ENCODE peak calls at places on chromosomes 11 and 22, in ten cellular contexts. O, K, Q, T, R, F, B, Z, D and X are unnamed samples.

GRCh38 chr11:8101421-8101820 is 20.4 kb downstream of the TUB start:
- DNase-seq in O (no peak), K (no peak), Q (no peak), T (no peak), R (no peak), F (peak; percentile 3), B (peak; percentile 39), Z (no peak), D (no peak), X (no peak)

GRCh38 chr22:19805821-19806212 is 45.2 kb downstream of the TBX1 start:
- DNase-seq in O (no peak), K (peak; percentile 12), Q (peak; percentile 4), T (no peak), R (no peak), F (no peak), B (peak; percentile 42), Z (no peak), D (no peak), X (no peak)

GRCh38 chr11:118353084-118353710 is 6.2 kb upstream of the UBE4A start:
- DNase-seq in O (no peak), K (no peak), Q (no peak), T (peak; percentile 8), R (no peak), F (no peak), B (no peak), Z (peak; percentile 8), D (peak; percentile 7), X (no peak)

GRCh38 chr22:46536559-46537220 is 730 bp downstream of the CELSR1 start:
- DNase-seq in O (no peak), K (no peak), Q (no peak), T (no peak), R (no peak), F (no peak), B (no peak), Z (no peak), D (no peak), X (peak; percentile 74)

GRCh38 chr11:27291302-27291889 is 71.6 kb downstream of the CCDC34 start:
- DNase-seq in O (no peak), K (no peak), Q (peak; percentile 82), T (peak; percentile 35), R (no peak), F (no peak), B (no peak), Z (no peak), D (no peak), X (no peak)

GRCh38 chr11:62295504-62295903 is 3.4 kb downstream of the SCGB1D4 start:
- DNase-seq in O (peak; percentile 12), K (no peak), Q (no peak), T (no peak), R (peak; percentile 10), F (no peak), B (no peak), Z (no peak), D (no peak), X (no peak)

GRCh38 chr11:2660357-2660939 is 39.3 kb downstream of the KCNQ1OT1 start:
- DNase-seq in O (no peak), K (no peak), Q (no peak), T (no peak), R (no peak), F (no peak), B (no peak), Z (no peak), D (no peak), X (no peak)

GRCh38 chr11:72718101-72718501 is 34.1 kb downstream of the ARAP1 start:
- DNase-seq in O (no peak), K (no peak), Q (no peak), T (no peak), R (no peak), F (no peak), B (no peak), Z (no peak), D (no peak), X (no peak)

GRCh38 chr11:64271339-64272132 is 12.9 kb downstream of the BAD start:
- DNase-seq in O (peak; percentile 77), K (peak; percentile 92), Q (peak; percentile 93), T (peak; percentile 88), R (peak; percentile 73), F (peak; percentile 93), B (peak; percentile 93), Z (no peak), D (peak; percentile 86), X (peak; percentile 79)

GRCh38 chr11:119148855-119149370 is at the start of gene ABCG4:
- DNase-seq in O (peak; percentile 39), K (peak; percentile 31), Q (no peak), T (peak; percentile 60), R (peak; percentile 31), F (no peak), B (peak; percentile 74), Z (no peak), D (no peak), X (peak; percentile 58)

GRCh38 chr11:69637956-69638871 is 2.7 kb upstream of the CCND1 start:
- DNase-seq in O (peak; percentile 79), K (no peak), Q (peak; percentile 66), T (peak; percentile 89), R (peak; percentile 67), F (peak; percentile 73), B (no peak), Z (no peak), D (no peak), X (no peak)

GRCh38 chr11:70247042-70247709 is 23.3 kb upstream of the PPFIA1 start:
- DNase-seq in O (no peak), K (no peak), Q (no peak), T (no peak), R (no peak), F (no peak), B (no peak), Z (no peak), D (no peak), X (no peak)

GRCh38 chr11:26569646-26570045 is 2.4 kb downstream of the MUC15 start:
- DNase-seq in O (no peak), K (no peak), Q (no peak), T (no peak), R (no peak), F (no peak), B (no peak), Z (no peak), D (no peak), X (no peak)

GRCh38 chr22:44623771-44624510 is 78.1 kb upstream of the PRR5 start:
- DNase-seq in O (peak; percentile 66), K (no peak), Q (no peak), T (peak; percentile 84), R (peak; percentile 38), F (no peak), B (no peak), Z (no peak), D (no peak), X (no peak)

GRCh38 chr11:73480677-73481076 is 104.5 kb downstream of the RELT start:
- DNase-seq in O (no peak), K (no peak), Q (no peak), T (no peak), R (no peak), F (no peak), B (no peak), Z (no peak), D (no peak), X (no peak)

GRCh38 chr11:16739326-16739875 is 954 bp downstream of the C11orf58 start:
- DNase-seq in O (peak; percentile 28), K (no peak), Q (no peak), T (no peak), R (no peak), F (no peak), B (no peak), Z (no peak), D (no peak), X (no peak)

GRCh38 chr11:86947541-86947940 is 7.7 kb downstream of the FZD4 start:
- DNase-seq in O (no peak), K (no peak), Q (no peak), T (no peak), R (no peak), F (no peak), B (no peak), Z (peak; percentile 49), D (no peak), X (no peak)

GRCh38 chr11:8533332-8533731 is 60.7 kb downstream of the STK33 start:
- DNase-seq in O (no peak), K (no peak), Q (no peak), T (no peak), R (no peak), F (no peak), B (no peak), Z (no peak), D (no peak), X (peak; percentile 51)

GRCh38 chr11:2432628-2433071 is 11.7 kb downstream of the TRPM5 start:
- DNase-seq in O (no peak), K (no peak), Q (no peak), T (no peak), R (no peak), F (no peak), B (no peak), Z (no peak), D (no peak), X (no peak)

GRCh38 chr11:128610765-128611617 is 23.6 kb upstream of the ETS1 start:
- DNase-seq in O (no peak), K (no peak), Q (peak; percentile 77), T (no peak), R (no peak), F (peak; percentile 66), B (peak; percentile 80), Z (no peak), D (no peak), X (peak; percentile 77)

GRCh38 chr11:13249992-13250391 is 27.6 kb upstream of the BMAL1 start:
- DNase-seq in O (no peak), K (no peak), Q (no peak), T (no peak), R (no peak), F (no peak), B (no peak), Z (peak; percentile 25), D (no peak), X (no peak)

GRCh38 chr11:67486481-67487195 is 3.8 kb downstream of the AIP start:
- DNase-seq in O (no peak), K (no peak), Q (peak; percentile 60), T (no peak), R (no peak), F (no peak), B (peak; percentile 82), Z (no peak), D (no peak), X (peak; percentile 86)

GRCh38 chr11:15926071-15926470 is 430.3 kb downstream of the SOX6 start:
- DNase-seq in O (no peak), K (no peak), Q (no peak), T (no peak), R (no peak), F (no peak), B (no peak), Z (no peak), D (no peak), X (no peak)

GRCh38 chr11:133794205-133794604 is 51.1 kb downstream of the SPATA19 start:
- DNase-seq in O (no peak), K (no peak), Q (no peak), T (no peak), R (no peak), F (no peak), B (no peak), Z (no peak), D (no peak), X (no peak)

GRCh38 chr22:42933783-42934144 is 76.7 kb upstream of the ARFGAP3 start:
- DNase-seq in O (peak; percentile 90), K (no peak), Q (no peak), T (no peak), R (no peak), F (no peak), B (no peak), Z (peak; percentile 96), D (no peak), X (no peak)

GRCh38 chr11:87851234-87851633 is 324.0 kb downstream of the RAB38 start:
- DNase-seq in O (peak; percentile 1), K (no peak), Q (no peak), T (no peak), R (no peak), F (no peak), B (no peak), Z (peak; percentile 34), D (no peak), X (no peak)

GRCh38 chr22:31603574-31603973 is 58.4 kb downstream of the PISD start:
- DNase-seq in O (no peak), K (no peak), Q (no peak), T (no peak), R (no peak), F (no peak), B (no peak), Z (no peak), D (no peak), X (no peak)

GRCh38 chr11:12112731-12113130 is 2.3 kb downstream of the MICAL2 start:
- DNase-seq in O (no peak), K (no peak), Q (no peak), T (no peak), R (no peak), F (no peak), B (no peak), Z (no peak), D (no peak), X (no peak)